ENCODE peak calls at places on chromosomes 2 and 18, in four cellular contexts. A is esophagus squamous epithelium; V is adipocyte; U is CD8-positive, alpha-beta T cell. O is an unnamed sample. For H3K4me1, the result is how much of the 10 kb centered on the place peaks cover.

GRCh38 chr2:178238144-178238521 is 43.8 kb downstream of the OSBPL6 start:
- DNase-seq in U (no peak), V (peak), A (no peak), O (no peak)

GRCh38 chr18:5900249-5900648 is 4.9 kb upstream of the TMEM200C start:
- DNase-seq in U (no peak), A (no peak), V (no peak), O (no peak)

GRCh38 chr2:118274841-118275510 is 186.7 kb downstream of the INSIG2 start:
- DNase-seq in A (no peak), V (no peak), U (no peak), O (no peak)

GRCh38 chr2:234952270-234953115 is 676 bp downstream of the SH3BP4 start:
- DNase-seq in U (no peak), V (peak), A (no peak), O (peak)

GRCh38 chr2:8586397-8587051 is 95.3 kb upstream of the ID2 start:
- DNase-seq in A (no peak), U (no peak), V (no peak), O (no peak)

GRCh38 chr2:201833796-201834195 is 27.5 kb downstream of the CDK15 start:
- DNase-seq in U (no peak), A (no peak), V (no peak), O (no peak)

GRCh38 chr2:95300391-95300938 is 3.3 kb downstream of the KCNIP3 start:
- DNase-seq in V (no peak), U (no peak), A (no peak), O (no peak)

GRCh38 chr18:63818212-63818611 is 43.0 kb downstream of the SERPINB7 start:
- DNase-seq in U (no peak), V (no peak), A (no peak), O (no peak)

GRCh38 chr2:224611938-224612337 is 26.8 kb upstream of the CUL3 start:
- DNase-seq in V (no peak), U (no peak), A (no peak), O (no peak)

GRCh38 chr2:181354626-181355025 is 102.6 kb upstream of the ITGA4 start:
- DNase-seq in V (peak), U (no peak), A (no peak), O (no peak)

GRCh38 chr2:7437716-7438648 is 520.8 kb downstream of the RNF144A start:
- DNase-seq in U (no peak), A (no peak), V (peak), O (no peak)

GRCh38 chr2:45274190-45274926 is 265.1 kb upstream of the SIX2 start:
- DNase-seq in U (no peak), V (no peak), A (no peak), O (no peak)

GRCh38 chr2:162688403-162688802 is 150.2 kb downstream of the KCNH7 start:
- DNase-seq in V (no peak), A (no peak), U (no peak), O (no peak)

GRCh38 chr2:23489471-23490400 is 104.8 kb downstream of the KLHL29 start:
- DNase-seq in U (no peak), A (no peak), V (no peak), O (no peak)

GRCh38 chr2:126658910-126659613 is 3.1 kb downstream of the GYPC start:
- DNase-seq in U (peak), A (peak), V (peak), O (peak)

GRCh38 chr2:26399781-26400376 is 1.8 kb upstream of the DRC1 start:
- DNase-seq in A (no peak), U (no peak), V (no peak), O (no peak)

GRCh38 chr2:160970052-160970846 is 190.0 kb upstream of the TANK start:
- DNase-seq in U (no peak), V (peak), A (no peak), O (no peak)

GRCh38 chr18:46278481-46279465 is 174.6 kb downstream of the HAUS1 start:
- DNase-seq in A (no peak), V (peak), U (no peak), O (no peak)

GRCh38 chr2:130756041-130756720 is 841 bp downstream of the AMER3 start:
- DNase-seq in V (peak), U (no peak), A (no peak), O (no peak)

GRCh38 chr2:144161061-144161460 is 358.9 kb downstream of the ZEB2 start:
- DNase-seq in A (no peak), U (no peak), V (no peak), O (no peak)

GRCh38 chr2:108621689-108622681 is 87.7 kb downstream of the LIMS1 start:
- DNase-seq in V (no peak), U (no peak), A (no peak), O (no peak)

GRCh38 chr2:28155627-28156026 is 237.0 kb upstream of the FOSL2 start:
- DNase-seq in V (no peak), U (no peak), A (no peak), O (no peak)

GRCh38 chr2:238573916-238574315 is 147.2 kb downstream of the ASB1 start:
- DNase-seq in A (no peak), U (no peak), V (no peak), O (peak)

GRCh38 chr2:202096736-202097135 is 23.7 kb downstream of the KIAA2012 start:
- DNase-seq in V (no peak), A (no peak), U (no peak), O (no peak)

GRCh38 chr2:240884745-240885144 is 11.2 kb downstream of the MAB21L4 start:
- DNase-seq in V (no peak), U (no peak), A (no peak), O (no peak)

GRCh38 chr2:10538224-10538894 is 90.2 kb upstream of the ODC1 start:
- DNase-seq in U (no peak), A (no peak), V (peak), O (no peak)

GRCh38 chr2:237617305-237617982 is 9.9 kb upstream of the LRRFIP1 start:
- DNase-seq in A (no peak), U (no peak), V (no peak), O (no peak)

GRCh38 chr2:236841389-236841788 is 244.3 kb upstream of the COPS8 start:
- DNase-seq in U (no peak), V (no peak), A (no peak), O (no peak)

GRCh38 chr2:229414631-229415030 is 143.5 kb upstream of the PID1 start:
- DNase-seq in V (no peak), U (no peak), A (no peak), O (no peak)
- H3K4me1 ChIP-seq in V (under half), U (under half), A (under half), O (under half)

DNA sequence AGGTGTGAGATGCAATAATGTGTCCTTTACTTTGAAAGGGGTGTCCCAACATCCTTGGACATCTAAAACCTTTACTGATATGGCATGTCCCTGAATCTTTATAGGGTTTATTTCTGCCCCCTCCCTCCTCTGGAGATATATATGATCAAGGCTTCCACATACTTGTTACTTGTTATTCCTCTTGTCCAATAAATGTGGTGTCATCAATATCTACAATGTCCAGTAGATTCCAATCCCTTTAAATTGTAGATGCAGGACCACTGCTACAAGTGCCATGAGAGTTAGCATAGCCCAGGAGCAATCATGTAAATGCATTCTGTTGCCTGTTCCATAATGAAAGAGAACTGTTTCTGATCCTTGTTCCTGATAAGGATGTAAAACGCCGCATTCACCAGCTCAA is 479.7 kb upstream of the MEIS1 start:
- DNase-seq in V (no peak), U (no peak), A (no peak), O (no peak)
- H3K4me1 ChIP-seq in V (under half), U (under half), A (under half), O (under half)

GRCh38 chr18:29160123-29160522 is 983.2 kb upstream of the CDH2 start:
- DNase-seq in A (no peak), U (no peak), V (no peak), O (no peak)
- H3K4me1 ChIP-seq in A (under half), U (under half), V (under half), O (under half)

DNA sequence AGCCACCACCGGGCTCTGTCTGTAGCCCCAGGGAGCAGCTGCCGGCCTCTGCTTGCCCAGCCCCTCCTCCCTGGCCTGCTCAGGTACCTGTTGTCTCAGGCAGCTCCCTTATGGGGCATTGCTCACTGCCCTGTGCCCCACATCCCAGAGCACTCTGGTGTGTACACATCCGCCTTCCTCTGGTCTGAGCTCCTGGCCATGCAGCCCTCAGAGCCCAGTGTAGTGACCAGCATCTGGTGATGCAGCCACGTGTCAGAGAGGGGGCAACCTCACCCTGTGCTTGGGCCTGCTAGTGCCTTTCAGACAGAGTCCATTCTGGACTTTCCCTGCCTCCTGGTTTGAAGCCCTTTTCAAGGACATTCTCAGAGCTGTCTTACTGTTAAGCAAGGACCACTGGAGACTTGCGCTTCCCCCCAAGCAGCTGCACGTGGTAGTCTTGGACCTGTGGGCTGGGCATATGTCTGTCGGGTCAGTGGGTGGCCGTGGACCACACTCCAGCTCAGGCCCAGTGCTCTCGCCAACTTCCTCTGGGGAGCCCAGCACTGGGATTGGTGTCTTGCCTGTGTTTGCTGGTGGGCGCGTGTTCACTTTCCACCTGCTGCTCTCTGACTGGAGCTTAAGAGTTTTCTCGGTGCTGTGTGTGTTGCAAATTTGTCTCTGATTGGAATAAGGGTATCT is 30.7 kb downstream of the DGKD start:
- DNase-seq in V (no peak), U (no peak), A (no peak), O (no peak)
- H3K4me1 ChIP-seq in V (under half), U (half or more), A (under half), O (under half)

DNA sequence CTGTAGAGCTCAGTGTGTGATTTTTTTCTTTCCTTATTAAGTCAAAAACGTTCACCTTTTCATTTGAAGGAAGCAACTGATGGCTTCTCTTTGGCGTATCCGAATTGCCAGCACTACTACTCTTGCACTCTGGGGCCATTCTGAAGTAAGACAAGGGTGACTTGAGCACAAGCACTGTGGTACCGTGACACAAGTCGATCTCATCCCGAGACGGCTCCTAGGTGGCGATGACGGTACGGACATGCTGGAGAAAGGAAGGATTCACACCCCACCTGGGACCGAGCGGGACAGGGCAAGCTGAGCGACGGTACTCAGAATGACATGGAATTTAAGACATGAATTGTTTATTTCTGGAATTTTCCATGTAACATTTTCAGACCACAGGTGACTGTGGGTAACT is 36.8 kb upstream of the LDLRAD4 start:
- DNase-seq in U (no peak), A (no peak), V (no peak), O (no peak)
- H3K4me1 ChIP-seq in U (under half), A (under half), V (under half), O (under half)

DNA sequence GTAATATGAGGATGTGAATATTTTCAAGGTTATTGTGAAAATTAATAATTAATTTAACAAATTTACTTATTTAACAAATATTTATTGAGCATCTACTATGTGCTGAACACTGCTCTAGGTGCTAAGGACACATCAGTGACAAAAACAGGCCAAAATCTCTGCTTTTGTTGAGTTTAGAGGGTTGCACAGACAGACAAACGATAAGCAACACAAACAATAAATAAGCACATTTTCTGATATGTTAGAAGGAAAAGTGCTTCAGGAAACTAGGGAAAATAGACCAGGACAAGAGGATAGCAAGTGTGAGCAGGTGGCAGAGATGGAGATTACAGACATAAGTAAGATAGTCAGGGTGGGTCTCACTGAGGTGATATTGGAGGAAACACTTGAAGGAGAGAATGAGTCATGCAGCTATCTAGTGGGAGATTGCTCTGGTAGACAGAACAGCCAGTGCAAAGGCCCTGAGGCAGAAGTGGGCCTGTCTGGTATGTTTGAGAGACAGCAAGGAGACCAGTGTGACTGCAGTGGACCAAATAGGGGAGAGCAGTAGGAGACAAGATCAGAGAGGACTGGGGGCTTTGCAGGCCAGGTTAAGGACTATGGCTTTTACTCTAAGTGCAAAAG is 38.3 kb downstream of the SFXN5 start:
- DNase-seq in A (no peak), U (no peak), V (no peak), O (no peak)
- H3K4me1 ChIP-seq in A (under half), U (under half), V (under half), O (under half)